ENCODE peak calls at places on chromosomes 16 and 17, in nine cellular contexts. N is T-cell; X is fibroblast of the aortic adventitia; L is cardiac septum; Z is left ventricle myocardium inferior; V is stimulated activated CD4-positive, alpha-beta T cell treated with anti-CD3 and anti-CD28 coated beads, Interleukin-4, amount 100 ng/mL, for 24 hours; W is HTR-8/SVneo; Y is activated CD4-positive, alpha-beta T cell treated with anti-CD3 and anti-CD28 coated beads for 1 hour; R is effector memory CD8-positive, alpha-beta T cell. M is an unnamed sample.

GRCh38 chr16:64864232-64864803 is 257.5 kb downstream of the CDH11 start:
- DNase-seq in W (no peak), N (no peak), L (no peak), R (no peak), Y (no peak), V (no peak), X (peak), Z (no peak), M (no peak)

GRCh38 chr16:77297996-77298637 is 98.9 kb downstream of the SYCE1L start:
- DNase-seq in Y (no peak), V (no peak), W (no peak), N (no peak), L (no peak), R (no peak), X (peak), Z (no peak), M (no peak)

GRCh38 chr17:37570527-37571093 is 38.6 kb downstream of the SYNRG start:
- DNase-seq in Z (peak), L (no peak), N (no peak), R (no peak), W (peak), V (peak), Y (no peak), X (peak), M (no peak)

GRCh38 chr16:90020260-90020837 is 1.1 kb upstream of the DBNDD1 start:
- DNase-seq in Z (no peak), R (no peak), L (no peak), V (no peak), N (no peak), X (no peak), W (no peak), Y (no peak), M (no peak)

GRCh38 chr17:32281011-32281451 is 15.4 kb downstream of the RHBDL3 start:
- DNase-seq in W (no peak), Y (no peak), N (no peak), X (no peak), R (no peak), L (peak), Z (peak), V (no peak), M (no peak)

GRCh38 chr16:89912627-89913026 is 6.0 kb upstream of the MC1R start:
- DNase-seq in Y (no peak), N (no peak), W (no peak), L (no peak), X (no peak), V (no peak), Z (no peak), R (no peak), M (peak)

GRCh38 chr17:55762086-55762858 is 11.4 kb downstream of the PCTP start:
- DNase-seq in W (no peak), V (no peak), Y (no peak), Z (no peak), X (no peak), N (no peak), L (no peak), R (no peak), M (no peak)

GRCh38 chr16:69535123-69536050 is 30.4 kb upstream of the NFAT5 start:
- DNase-seq in Y (no peak), N (no peak), R (no peak), W (no peak), Z (no peak), V (no peak), X (peak), L (no peak), M (no peak)

GRCh38 chr16:25033852-25034251 is 18.7 kb upstream of the ARHGAP17 start:
- DNase-seq in N (no peak), W (no peak), Z (no peak), V (no peak), X (peak), L (no peak), R (no peak), Y (no peak), M (no peak)

GRCh38 chr16:73076291-73076959 is 28.5 kb upstream of the ZFHX3 start:
- DNase-seq in X (no peak), R (no peak), Z (no peak), L (no peak), N (no peak), Y (no peak), V (no peak), W (no peak), M (no peak)

GRCh38 chr16:53132406-53132805 is 77.6 kb downstream of the CHD9 start:
- DNase-seq in X (peak), L (no peak), V (no peak), R (no peak), Y (no peak), Z (no peak), W (no peak), N (no peak), M (no peak)

GRCh38 chr16:28486266-28486665 is 5.6 kb downstream of the CLN3 start:
- DNase-seq in V (no peak), W (no peak), L (no peak), N (no peak), X (no peak), R (no peak), Y (no peak), Z (no peak), M (no peak)

GRCh38 chr16:2724816-2725348 is 4.9 kb upstream of the PRSS27 start:
- DNase-seq in X (no peak), N (no peak), L (no peak), W (no peak), V (no peak), R (no peak), Y (no peak), Z (no peak), M (no peak)

GRCh38 chr16:69143116-69143515 is 10.7 kb downstream of the UTP4 start:
- DNase-seq in R (no peak), N (no peak), Y (no peak), L (no peak), W (no peak), V (no peak), Z (no peak), X (no peak), M (no peak)

GRCh38 chr16:76854234-76854633 is 336.8 kb upstream of the MON1B start:
- DNase-seq in W (no peak), R (no peak), X (peak), L (no peak), N (no peak), Z (no peak), Y (no peak), V (no peak), M (no peak)

GRCh38 chr16:12496866-12497265 is 306.8 kb downstream of the CPPED1 start:
- DNase-seq in Y (no peak), N (no peak), V (no peak), R (no peak), W (no peak), Z (no peak), L (peak), X (no peak), M (no peak)

GRCh38 chr16:88686439-88687253 is at the start of gene SNAI3:
- DNase-seq in W (peak), L (peak), X (no peak), Y (peak), Z (peak), R (peak), V (peak), N (peak), M (peak)

GRCh38 chr16:102060-102855 is 24.2 kb downstream of the MPG start:
- DNase-seq in V (no peak), Z (peak), R (no peak), X (peak), L (no peak), Y (no peak), W (no peak), N (no peak), M (no peak)

GRCh38 chr16:84425696-84426095 is 57.4 kb downstream of the ATP2C2 start:
- DNase-seq in L (no peak), N (no peak), Y (no peak), Z (no peak), X (no peak), W (no peak), R (no peak), V (no peak), M (no peak)

GRCh38 chr17:14340968-14341412 is 40.1 kb downstream of the HS3ST3B1 start:
- DNase-seq in W (no peak), Z (no peak), R (no peak), V (no peak), Y (no peak), X (no peak), L (peak), N (no peak), M (no peak)

GRCh38 chr17:72826602-72827001 is 265.9 kb downstream of the SLC39A11 start:
- DNase-seq in R (no peak), Y (no peak), V (no peak), L (no peak), X (no peak), N (no peak), Z (no peak), W (peak), M (no peak)

GRCh38 chr16:19876501-19877059 is 8.1 kb downstream of the GPRC5B start:
- DNase-seq in W (no peak), X (no peak), Y (no peak), V (no peak), N (no peak), R (no peak), L (no peak), Z (no peak), M (no peak)

GRCh38 chr16:86121611-86122010 is 222.6 kb downstream of the IRF8 start:
- DNase-seq in R (no peak), N (no peak), X (no peak), W (no peak), V (no peak), L (peak), Y (no peak), Z (no peak), M (no peak)

GRCh38 chr17:6558932-6559752 is 2.8 kb upstream of the PITPNM3 start:
- DNase-seq in R (no peak), X (no peak), Y (no peak), V (no peak), N (no peak), Z (no peak), L (no peak), W (no peak), M (no peak)

GRCh38 chr17:75011788-75012319 is 616 bp upstream of the MRPL58 start:
- DNase-seq in R (no peak), Y (no peak), X (peak), V (no peak), Z (peak), N (no peak), W (no peak), L (no peak), M (no peak)

GRCh38 chr16:8182761-8183160 is 407.6 kb downstream of the TMEM114 start:
- DNase-seq in Z (no peak), N (no peak), Y (no peak), R (no peak), L (no peak), V (no peak), X (no peak), W (no peak), M (no peak)

M was measured in natural killer cell treated with Interleukin-12 subunit alpha and Interleukin-12 subunit beta and Interleukin-15 and Interleukin-18, amount 100 ng/mL, for 72 hours.